ENCODE peak calls at places on chromosomes 5 and 9, in five cellular contexts. I is sigmoid colon, G is kidney, L is breast epithelium, R is SK-N-SH. Y is an unnamed sample.
A peak's percentile ranks its signal among the peaks of the same experiment; 100 is the strongest.

GRCh38 chr5:11177993-11178711 is 417.1 kb upstream of the DAP start:
- DNase-seq in I (no peak), G (no peak), L (no peak), R (no peak), Y (no peak)

GRCh38 chr5:113250341-113250953 is 184.3 kb downstream of the TSSK1B start:
- DNase-seq in I (peak; percentile 91), G (peak; percentile 83), L (no peak), R (no peak), Y (peak; percentile 64)

GRCh38 chr5:64516216-64516615 is 10.4 kb downstream of the RGS7BP start:
- DNase-seq in I (no peak), G (no peak), L (no peak), R (no peak), Y (no peak)

GRCh38 chr5:135211083-135211790 is 177.2 kb upstream of the PITX1 start:
- DNase-seq in I (peak; percentile 32), G (no peak), L (peak; percentile 4), R (no peak), Y (no peak)

GRCh38 chr5:28414619-28415018 is 1376.2 kb upstream of the CDH9 start:
- DNase-seq in I (no peak), G (no peak), L (no peak), R (no peak), Y (no peak)

GRCh38 chr5:7018601-7019000 is 305.4 kb downstream of the TENT4A start:
- DNase-seq in I (no peak), G (no peak), L (no peak), R (no peak), Y (no peak)

GRCh38 chr9:104094534-104095020 is 468 bp downstream of the SMC2 start:
- DNase-seq in I (no peak), G (no peak), L (no peak), R (no peak), Y (no peak)

GRCh38 chr5:163566678-163567077 is 61.3 kb downstream of the MAT2B start:
- DNase-seq in I (no peak), G (no peak), L (no peak), R (no peak), Y (no peak)

GRCh38 chr5:137072376-137073174 is 426.6 kb downstream of the SPOCK1 start:
- DNase-seq in I (no peak), G (no peak), L (no peak), R (no peak), Y (peak; percentile 51)

GRCh38 chr9:104009853-104010252 is 84.3 kb upstream of the SMC2 start:
- DNase-seq in I (no peak), G (no peak), L (no peak), R (no peak), Y (no peak)

GRCh38 chr5:68315679-68316271 is 100.2 kb downstream of the PIK3R1 start:
- DNase-seq in I (no peak), G (peak; percentile 72), L (no peak), R (no peak), Y (no peak)

GRCh38 chr9:6598249-6598725 is 47.2 kb downstream of the GLDC start:
- DNase-seq in I (no peak), G (no peak), L (no peak), R (no peak), Y (no peak)

GRCh38 chr5:73596705-73597328 is 29.2 kb upstream of the ARHGEF28 start:
- DNase-seq in I (no peak), G (no peak), L (no peak), R (peak; percentile 16), Y (no peak)

GRCh38 chr5:148760945-148761638 is 65.3 kb upstream of the ADRB2 start:
- DNase-seq in I (no peak), G (no peak), L (no peak), R (no peak), Y (no peak)

GRCh38 chr5:150625164-150625535 is 15.3 kb upstream of the SYNPO start:
- DNase-seq in I (no peak), G (no peak), L (no peak), R (no peak), Y (peak; percentile 64)

GRCh38 chr5:78611161-78611605 is 37.4 kb downstream of the LHFPL2 start:
- DNase-seq in I (no peak), G (peak; percentile 74), L (no peak), R (no peak), Y (no peak)

GRCh38 chr9:37919166-37919955 is 15.4 kb upstream of the SLC25A51 start:
- DNase-seq in I (peak; percentile 52), G (no peak), L (no peak), R (no peak), Y (no peak)

GRCh38 chr5:37189355-37189754 is 59.8 kb downstream of the CPLANE1 start:
- DNase-seq in I (no peak), G (no peak), L (no peak), R (no peak), Y (no peak)

GRCh38 chr5:119250946-119251901 is 104.6 kb upstream of the TNFAIP8 start:
- DNase-seq in I (no peak), G (no peak), L (no peak), R (no peak), Y (no peak)

GRCh38 chr5:1502046-1502736 is 21.6 kb downstream of the LPCAT1 start:
- DNase-seq in I (no peak), G (no peak), L (no peak), R (no peak), Y (no peak)

GRCh38 chr9:121956808-121957207 is 136.3 kb downstream of the TTLL11 start:
- DNase-seq in I (no peak), G (no peak), L (no peak), R (no peak), Y (no peak)

GRCh38 chr5:175627739-175628138 is 30.1 kb upstream of the HRH2 start:
- DNase-seq in I (no peak), G (no peak), L (no peak), R (no peak), Y (no peak)

GRCh38 chr9:137307255-137308101 is 5.4 kb upstream of the NRARP start:
- DNase-seq in I (no peak), G (peak; percentile 80), L (no peak), R (peak; percentile 35), Y (no peak)

GRCh38 chr9:123003467-123003866 is 30.0 kb upstream of the GPR21 start:
- DNase-seq in I (no peak), G (no peak), L (no peak), R (no peak), Y (no peak)

GRCh38 chr5:15664961-15665360 is 165.0 kb downstream of the FBXL7 start:
- DNase-seq in I (no peak), G (no peak), L (no peak), R (no peak), Y (no peak)

GRCh38 chr5:145764325-145764724 is 70.8 kb downstream of the PRELID2 start:
- DNase-seq in I (no peak), G (no peak), L (no peak), R (no peak), Y (no peak)

GRCh38 chr5:72188176-72188575 is 80.9 kb downstream of the MAP1B start:
- DNase-seq in I (no peak), G (no peak), L (no peak), R (no peak), Y (no peak)

GRCh38 chr5:72194846-72195245 is 87.6 kb downstream of the MAP1B start:
- DNase-seq in I (no peak), G (no peak), L (no peak), R (no peak), Y (no peak)

GRCh38 chr5:72187388-72188070 is 80.3 kb downstream of the MAP1B start:
- DNase-seq in I (no peak), G (no peak), L (no peak), R (no peak), Y (no peak)

GRCh38 chr5:72189135-72189534 is 81.9 kb downstream of the MAP1B start:
- DNase-seq in I (no peak), G (no peak), L (no peak), R (no peak), Y (no peak)

GRCh38 chr5:72191404-72191803 is 84.1 kb downstream of the MAP1B start:
- DNase-seq in I (no peak), G (no peak), L (no peak), R (no peak), Y (no peak)
- H3K27ac ChIP-seq in I (no peak overlapping the region), G (no peak overlapping the region), L (no peak overlapping the region), R (peak overlapping the region; percentile 86), Y (peak overlapping the region; percentile 25)

GRCh38 chr9:120934271-120934670 is 7.7 kb upstream of the TRAF1 start:
- DNase-seq in I (no peak), G (no peak), L (no peak), R (no peak), Y (no peak)
- H3K4me1 ChIP-seq in I (peaks cover 33% of the 10 kb centered on the region), G (peaks cover 25% of the 10 kb centered on the region), L (peaks cover 25% of the 10 kb centered on the region), R (peaks cover 54% of the 10 kb centered on the region), Y (peaks cover 15% of the 10 kb centered on the region)

GRCh38 chr5:141241496-141241895 is 3.7 kb upstream of the PCDHB15 start:
- DNase-seq in I (no peak), G (no peak), L (no peak), R (no peak), Y (no peak)

GRCh38 chr5:141234109-141234508 is 11.0 kb downstream of the PCDHB14 start:
- DNase-seq in I (no peak), G (no peak), L (no peak), R (no peak), Y (no peak)

DNA sequence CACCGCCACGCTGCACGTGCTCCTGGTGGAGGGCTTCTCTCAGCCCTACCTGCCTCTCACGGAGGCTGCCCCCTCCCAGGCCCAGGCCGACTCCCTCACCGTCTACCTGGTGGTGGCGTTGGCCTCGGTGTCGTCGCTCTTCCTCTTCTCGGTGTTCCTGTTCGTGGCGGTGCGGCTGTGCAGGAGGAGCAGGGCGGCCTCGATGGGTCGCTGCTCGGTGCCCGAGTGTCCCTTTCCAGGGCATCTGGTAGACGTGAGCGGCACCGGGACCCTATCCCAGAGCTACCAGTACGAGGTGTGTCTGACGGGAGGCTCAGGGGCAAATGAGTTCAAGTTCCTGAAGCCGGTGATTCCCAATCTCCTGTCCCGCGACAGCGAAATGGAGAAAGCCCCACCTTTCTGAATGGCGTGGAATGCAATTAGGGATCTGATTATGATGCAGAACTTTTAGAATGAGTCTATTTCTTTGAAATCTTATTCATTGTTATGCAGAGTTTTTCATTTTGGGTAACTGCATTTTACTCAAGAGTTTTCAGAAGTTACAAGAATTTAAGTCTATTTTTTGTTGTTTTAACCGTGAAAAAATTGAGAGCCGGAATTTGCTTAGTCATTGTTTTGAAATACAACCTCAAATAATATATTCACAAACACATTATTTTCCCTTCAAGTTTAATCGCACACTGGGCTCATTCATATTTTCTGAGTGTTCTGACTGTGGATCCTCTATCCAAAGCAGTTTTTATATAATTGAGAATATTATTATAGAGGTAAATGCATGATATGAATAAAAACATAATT is 8.5 kb upstream of the PCDHB15 start:
- DNase-seq in I (no peak), G (no peak), L (no peak), R (no peak), Y (no peak)
- H3K9me3 ChIP-seq in I (peaks cover 35% of the 10 kb centered on the region), G (peaks cover 38% of the 10 kb centered on the region), L (peaks cover 90% of the 10 kb centered on the region), R (peaks cover 13% of the 10 kb centered on the region), Y (peaks cover 91% of the 10 kb centered on the region)

DNA sequence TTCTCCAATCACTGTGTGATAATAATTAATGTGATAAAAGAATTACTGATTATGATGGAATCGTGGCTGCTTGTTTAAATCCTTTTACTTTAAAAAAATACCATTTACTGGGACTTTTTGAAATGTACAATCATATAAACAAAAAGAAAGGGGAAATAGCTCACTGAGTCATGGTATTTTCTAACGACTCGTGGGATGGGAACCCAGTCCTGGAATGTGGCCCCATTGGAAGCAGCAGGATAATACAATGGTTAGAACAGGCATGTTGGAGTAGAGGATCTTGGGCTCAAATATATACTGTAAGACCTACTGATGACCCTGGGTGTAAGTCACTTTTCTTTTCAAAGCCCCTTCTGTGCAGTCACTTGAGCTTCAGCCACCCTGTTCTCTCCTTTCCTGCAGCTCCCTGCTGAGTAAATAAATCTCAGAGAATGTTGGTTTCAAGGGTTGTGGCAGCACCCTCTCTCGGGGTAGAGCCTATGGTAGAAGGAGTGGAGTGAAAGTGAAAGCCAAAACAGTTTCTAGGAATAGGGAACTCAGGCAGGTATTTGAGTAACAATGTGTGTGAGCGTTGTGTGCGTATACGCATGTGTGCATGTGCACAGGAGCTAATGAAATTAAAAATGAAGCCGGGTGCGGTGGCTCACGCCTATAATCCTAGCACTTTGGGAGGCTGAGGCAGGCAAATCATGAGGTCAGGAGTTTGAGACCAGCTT is 40.7 kb upstream of the LARP1 start:
- DNase-seq in I (no peak), G (no peak), L (no peak), R (no peak), Y (no peak)
- H3K27ac ChIP-seq in I (peak overlapping the region; percentile 43), G (peak overlapping the region; percentile 81), L (no peak overlapping the region), R (no peak overlapping the region), Y (no peak overlapping the region)

Y was measured in uterus.